ENCODE peak calls at places on chromosome 2, in seven cellular contexts. W, Q, J, V, S, N and K are unnamed samples.

GRCh38 chr2:219634951-219635751 is 7.7 kb downstream of the SLC4A3 start:
- DNase-seq in Q (no peak), S (no peak), N (no peak), W (no peak), J (no peak), V (no peak), K (no peak)

GRCh38 chr2:85862426-85862825 is 26.4 kb downstream of the ST3GAL5 start:
- DNase-seq in J (no peak), S (no peak), N (no peak), W (no peak), V (no peak), Q (no peak), K (no peak)

GRCh38 chr2:152486048-152486736 is 151.2 kb downstream of the FMNL2 start:
- DNase-seq in J (no peak), N (no peak), V (no peak), W (peak), S (peak), Q (no peak), K (no peak)

GRCh38 chr2:239037559-239037910 is 189.7 kb downstream of the TWIST2 start:
- DNase-seq in J (no peak), S (no peak), W (no peak), Q (no peak), V (no peak), N (no peak), K (no peak)

GRCh38 chr2:142223309-142223708 is 92.5 kb upstream of the LRP1B start:
- DNase-seq in N (no peak), S (no peak), V (no peak), Q (no peak), J (no peak), W (no peak), K (no peak)

GRCh38 chr2:156065912-156066311 is 266.6 kb downstream of the NR4A2 start:
- DNase-seq in Q (peak), W (no peak), V (no peak), J (no peak), N (no peak), S (peak), K (peak)

GRCh38 chr2:144219979-144220378 is 299.9 kb downstream of the ZEB2 start:
- DNase-seq in W (no peak), V (no peak), S (no peak), J (no peak), N (no peak), Q (no peak), K (no peak)

GRCh38 chr2:47653036-47653435 is 129.9 kb upstream of the MSH6 start:
- DNase-seq in V (no peak), S (no peak), J (no peak), N (no peak), W (no peak), Q (no peak), K (no peak)

GRCh38 chr2:222730346-222731065 is 59.0 kb downstream of the MOGAT1 start:
- DNase-seq in W (peak), N (no peak), J (no peak), Q (peak), S (peak), V (peak), K (no peak)

GRCh38 chr2:108267117-108267516 is 21.6 kb upstream of the SULT1C2 start:
- DNase-seq in W (peak), N (no peak), V (no peak), Q (no peak), J (no peak), S (peak), K (no peak)

GRCh38 chr2:36672199-36672598 is 24.3 kb upstream of the VIT start:
- DNase-seq in J (peak), N (no peak), Q (peak), S (peak), V (peak), W (peak), K (peak)

GRCh38 chr2:96139181-96139758 is 968 bp upstream of the ASTL start:
- DNase-seq in Q (no peak), J (no peak), V (no peak), W (no peak), N (no peak), S (no peak), K (no peak)

GRCh38 chr2:12318427-12319057 is 398.2 kb upstream of the TRIB2 start:
- DNase-seq in V (peak), J (peak), N (no peak), S (no peak), W (no peak), Q (no peak), K (peak)

GRCh38 chr2:238108423-238109201 is 8.5 kb downstream of the ESPNL start:
- DNase-seq in S (no peak), Q (peak), J (no peak), W (no peak), V (no peak), N (peak), K (peak)

GRCh38 chr2:98908909-98909308 is 27.1 kb downstream of the CRACDL start:
- DNase-seq in Q (peak), V (peak), N (no peak), J (peak), W (no peak), S (no peak), K (no peak)

GRCh38 chr2:235641956-235642355 is 148.1 kb downstream of the AGAP1 start:
- DNase-seq in V (no peak), Q (no peak), J (no peak), W (no peak), S (no peak), N (no peak), K (no peak)

GRCh38 chr2:112923237-112923966 is 12.4 kb downstream of the IL37 start:
- DNase-seq in S (no peak), Q (no peak), V (no peak), W (peak), N (no peak), J (no peak), K (no peak)

GRCh38 chr2:241891315-241891987 is 21.9 kb downstream of the RTP5 start:
- DNase-seq in N (no peak), J (no peak), V (no peak), S (no peak), W (no peak), Q (no peak), K (peak)